ENCODE peak calls at places on chromosomes 1 and 21, in ten cellular contexts. U, A, T, N, Q, L, E, J, R and G are unnamed samples.

GRCh38 chr1:183461350-183461749 is 10.9 kb upstream of the SMG7 start:
- DNase-seq in U (no peak), A (peak), T (no peak), N (peak), Q (no peak), L (no peak), E (no peak), J (no peak), R (peak), G (peak)

GRCh38 chr1:197314672-197315071 is 46.6 kb downstream of the CRB1 start:
- DNase-seq in U (no peak), A (no peak), T (no peak), N (no peak), Q (no peak), L (no peak), E (no peak), J (no peak), R (no peak), G (no peak)

GRCh38 chr1:228463559-228464455 is 23.4 kb upstream of the RNF187 start:
- DNase-seq in U (peak), A (peak), T (no peak), N (peak), Q (no peak), L (peak), E (no peak), J (no peak), R (no peak), G (peak)

GRCh38 chr1:112529301-112529700 is 20.5 kb downstream of the WNT2B start:
- DNase-seq in U (no peak), A (no peak), T (no peak), N (peak), Q (no peak), L (no peak), E (peak), J (no peak), R (no peak), G (no peak)

GRCh38 chr21:44800103-44800502 is 1.5 kb downstream of the UBE2G2 start:
- DNase-seq in U (no peak), A (peak), T (no peak), N (peak), Q (no peak), L (no peak), E (peak), J (peak), R (no peak), G (peak)

GRCh38 chr1:43073490-43074230 is 98.4 kb downstream of the EBNA1BP2 start:
- DNase-seq in U (peak), A (peak), T (peak), N (peak), Q (peak), L (peak), E (peak), J (peak), R (peak), G (peak)

GRCh38 chr1:238005116-238005515 is 114.4 kb upstream of the ZP4 start:
- DNase-seq in U (no peak), A (no peak), T (no peak), N (no peak), Q (no peak), L (no peak), E (no peak), J (no peak), R (no peak), G (no peak)

GRCh38 chr1:93567255-93567918 is 114.2 kb downstream of the BCAR3 start:
- DNase-seq in U (no peak), A (peak), T (no peak), N (peak), Q (no peak), L (no peak), E (peak), J (no peak), R (no peak), G (peak)

GRCh38 chr1:155759966-155760630 is 71.2 kb downstream of the DAP3 start:
- DNase-seq in U (no peak), A (no peak), T (no peak), N (no peak), Q (no peak), L (no peak), E (peak), J (no peak), R (no peak), G (peak)

GRCh38 chr21:29873908-29874307 is 65.9 kb downstream of the GRIK1 start:
- DNase-seq in U (no peak), A (no peak), T (no peak), N (no peak), Q (no peak), L (no peak), E (no peak), J (no peak), R (no peak), G (no peak)

GRCh38 chr1:70315782-70316181 is 38.7 kb downstream of the ANKRD13C start:
- DNase-seq in U (no peak), A (no peak), T (no peak), N (no peak), Q (no peak), L (no peak), E (no peak), J (no peak), R (no peak), G (no peak)

GRCh38 chr1:26771643-26772321 is 16.0 kb upstream of the PIGV start:
- DNase-seq in U (peak), A (peak), T (no peak), N (peak), Q (no peak), L (no peak), E (peak), J (no peak), R (no peak), G (peak)

GRCh38 chr21:44878053-44878982 is 4.8 kb upstream of the PTTG1IP start:
- DNase-seq in U (no peak), A (peak), T (no peak), N (no peak), Q (no peak), L (no peak), E (no peak), J (no peak), R (no peak), G (peak)

GRCh38 chr1:169201084-169201619 is 94.7 kb downstream of the ATP1B1 start:
- DNase-seq in U (no peak), A (no peak), T (no peak), N (peak), Q (no peak), L (no peak), E (peak), J (no peak), R (no peak), G (no peak)

GRCh38 chr1:241612533-241613505 is 27.4 kb downstream of the CHML start:
- DNase-seq in U (no peak), A (peak), T (no peak), N (peak), Q (no peak), L (no peak), E (peak), J (no peak), R (no peak), G (peak)

GRCh38 chr1:67053535-67053784 is 488 bp downstream of the SLC35D1 start:
- DNase-seq in U (no peak), A (peak), T (no peak), N (peak), Q (no peak), L (peak), E (no peak), J (peak), R (peak), G (no peak)

GRCh38 chr1:230744382-230744781 is 2.8 kb upstream of the CAPN9 start:
- DNase-seq in U (no peak), A (no peak), T (no peak), N (peak), Q (no peak), L (no peak), E (peak), J (no peak), R (no peak), G (peak)

GRCh38 chr1:52727114-52727586 is 897 bp downstream of the ZYG11B start:
- DNase-seq in U (peak), A (no peak), T (no peak), N (peak), Q (no peak), L (no peak), E (no peak), J (peak), R (no peak), G (peak)

GRCh38 chr1:155463865-155464264 is 98.7 kb downstream of the ASH1L start:
- DNase-seq in U (no peak), A (peak), T (no peak), N (peak), Q (no peak), L (no peak), E (peak), J (no peak), R (no peak), G (peak)

GRCh38 chr21:37412603-37413360 is 46.2 kb downstream of the DYRK1A start:
- DNase-seq in U (no peak), A (no peak), T (no peak), N (peak), Q (no peak), L (no peak), E (peak), J (no peak), R (no peak), G (no peak)

GRCh38 chr21:46516068-46516467 is 57.4 kb downstream of the DIP2A start:
- DNase-seq in U (no peak), A (no peak), T (no peak), N (no peak), Q (no peak), L (no peak), E (no peak), J (no peak), R (no peak), G (no peak)

GRCh38 chr1:92424376-92424775 is 62.3 kb downstream of the GFI1 start:
- DNase-seq in U (no peak), A (no peak), T (no peak), N (no peak), Q (no peak), L (no peak), E (no peak), J (no peak), R (no peak), G (no peak)

GRCh38 chr1:165871311-165872067 is 44.1 kb downstream of the UCK2 start:
- DNase-seq in U (peak), A (peak), T (no peak), N (peak), Q (peak), L (no peak), E (peak), J (no peak), R (peak), G (peak)

GRCh38 chr1:71296551-71296950 is 215.7 kb upstream of the ZRANB2 start:
- DNase-seq in U (no peak), A (no peak), T (no peak), N (no peak), Q (no peak), L (no peak), E (peak), J (no peak), R (no peak), G (peak)

GRCh38 chr1:91770675-91771074 is 115.3 kb downstream of the TGFBR3 start:
- DNase-seq in U (no peak), A (no peak), T (no peak), N (no peak), Q (no peak), L (no peak), E (no peak), J (no peak), R (no peak), G (no peak)

GRCh38 chr1:155989242-155989991 is 11.1 kb upstream of the ARHGEF2 start:
- DNase-seq in U (peak), A (peak), T (peak), N (peak), Q (peak), L (peak), E (peak), J (peak), R (peak), G (peak)

GRCh38 chr1:178094752-178095645 is 1.1 kb downstream of the RASAL2 start:
- DNase-seq in U (no peak), A (no peak), T (no peak), N (peak), Q (no peak), L (no peak), E (peak), J (no peak), R (no peak), G (peak)

GRCh38 chr21:27813750-27814149 is 846.9 kb upstream of the ADAMTS5 start:
- DNase-seq in U (no peak), A (no peak), T (no peak), N (peak), Q (no peak), L (peak), E (no peak), J (no peak), R (peak), G (no peak)

GRCh38 chr1:157678721-157679120 is 21.8 kb downstream of the FCRL3 start:
- DNase-seq in U (no peak), A (no peak), T (no peak), N (no peak), Q (no peak), L (no peak), E (no peak), J (no peak), R (no peak), G (peak)

GRCh38 chr1:17825273-17826164 is 70.4 kb downstream of the ACTL8 start:
- DNase-seq in U (no peak), A (no peak), T (no peak), N (no peak), Q (no peak), L (no peak), E (no peak), J (no peak), R (no peak), G (no peak)

GRCh38 chr21:37877171-37877570 is 39.1 kb downstream of the KCNJ6 start:
- DNase-seq in U (no peak), A (no peak), T (no peak), N (peak), Q (no peak), L (no peak), E (peak), J (no peak), R (no peak), G (peak)

GRCh38 chr21:10272216-10272615 is 249.2 kb upstream of the TPTE start:
- DNase-seq in U (no peak), A (no peak), T (no peak), N (no peak), Q (no peak), L (no peak), E (no peak), J (no peak), R (no peak), G (no peak)

GRCh38 chr1:200379431-200379755 is 30.4 kb downstream of the ZNF281 start:
- DNase-seq in U (no peak), A (peak), T (no peak), N (peak), Q (no peak), L (no peak), E (peak), J (no peak), R (no peak), G (peak)

DNA sequence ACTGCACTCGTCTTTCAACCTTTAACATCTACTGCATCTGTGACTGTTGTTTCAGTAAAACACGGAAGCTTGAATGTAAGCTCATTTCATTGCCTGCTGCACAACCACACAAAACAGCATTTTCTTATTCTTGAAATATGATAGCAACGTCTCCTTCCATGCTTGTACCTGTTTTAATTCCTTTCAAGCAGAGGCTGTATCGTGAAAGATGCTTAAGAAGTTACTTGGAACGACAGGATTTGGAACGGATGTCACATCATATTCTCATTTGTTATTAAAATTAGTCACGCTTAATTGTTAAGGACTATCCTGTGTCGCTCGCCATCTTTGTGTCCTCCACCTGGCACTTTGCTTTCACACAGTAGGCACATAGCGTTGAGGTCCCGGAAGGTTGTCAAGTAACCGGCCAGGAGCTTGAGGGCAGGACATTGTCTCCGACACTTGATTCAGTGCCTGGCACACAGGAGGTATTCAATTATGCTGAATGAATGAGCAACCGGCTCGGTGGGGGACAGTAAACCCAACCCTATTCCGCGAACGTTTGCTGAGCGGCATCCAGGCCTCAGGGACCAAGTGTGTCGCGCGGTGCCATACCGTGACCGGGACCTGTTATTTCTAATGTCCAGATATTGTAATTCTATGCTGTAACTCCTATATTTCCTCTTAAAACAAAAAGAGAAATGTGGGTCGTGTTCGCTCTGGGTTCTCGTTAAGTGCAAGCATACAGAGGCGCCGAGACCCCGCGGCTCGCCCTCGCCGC is 500 bp upstream of the SH3GLB1 start:
- DNase-seq in U (peak), A (no peak), T (peak), N (peak), Q (no peak), L (peak), E (peak), J (no peak), R (no peak), G (peak)
- TF ChIP-seq CTCF in U (no peak), A (no peak), T (no peak), N (no peak), Q (no peak), L (no peak), E (no peak), J (no peak), R (no peak), G (no peak)

GRCh38 chr1:153356392-153357075 is 1.1 kb upstream of the S100A9 start:
- DNase-seq in U (no peak), A (no peak), T (no peak), N (no peak), Q (no peak), L (no peak), E (no peak), J (no peak), R (no peak), G (no peak)

GRCh38 chr1:153353226-153353947 is 4.3 kb upstream of the S100A9 start:
- DNase-seq in U (peak), A (peak), T (no peak), N (no peak), Q (no peak), L (no peak), E (peak), J (peak), R (no peak), G (peak)

GRCh38 chr1:153354515-153355193 is 3.0 kb upstream of the S100A9 start:
- DNase-seq in U (no peak), A (no peak), T (no peak), N (no peak), Q (no peak), L (no peak), E (no peak), J (no peak), R (no peak), G (no peak)

GRCh38 chr1:153357076-153357852 is 390 bp upstream of the S100A9 start:
- DNase-seq in U (no peak), A (no peak), T (no peak), N (no peak), Q (no peak), L (peak), E (no peak), J (no peak), R (peak), G (peak)

DNA sequence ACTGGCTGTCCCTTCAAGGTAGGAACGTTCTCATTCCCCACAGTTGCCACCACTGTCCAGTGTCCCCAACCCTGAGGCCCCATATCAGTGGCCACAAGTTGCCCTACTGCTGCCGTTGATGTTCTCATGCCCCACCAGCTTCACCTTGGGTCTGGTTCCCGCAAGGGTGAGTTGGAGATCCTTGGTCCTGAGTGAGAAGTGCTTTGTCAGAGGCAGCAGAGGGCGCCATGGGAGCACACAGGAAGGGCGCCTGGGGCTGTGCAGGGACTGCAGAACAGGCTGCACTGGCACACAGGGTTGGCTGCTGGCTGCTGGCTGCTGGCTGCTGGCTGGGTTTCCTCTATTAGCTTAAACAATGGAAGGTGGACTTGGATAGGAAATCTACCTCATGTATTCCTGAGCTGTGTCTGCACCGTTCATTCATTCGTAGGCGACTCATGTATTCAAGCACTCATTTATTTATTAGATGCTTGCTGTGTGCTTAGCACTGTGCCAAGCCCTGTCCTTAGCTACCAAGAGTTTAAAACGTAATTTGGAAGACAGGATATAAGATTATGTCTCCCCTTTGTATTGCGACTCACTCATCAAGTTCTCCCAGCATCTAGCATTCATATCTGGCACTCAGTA is 2.1 kb upstream of the S100A9 start:
- DNase-seq in U (peak), A (peak), T (no peak), N (peak), Q (no peak), L (no peak), E (peak), J (peak), R (no peak), G (peak)
- TF ChIP-seq CTCF in U (peak), A (peak), T (no peak), N (peak), Q (no peak), L (no peak), E (peak), J (peak), R (peak), G (peak)

GRCh38 chr1:13890766-13891165 is 190.8 kb downstream of the PRDM2 start:
- DNase-seq in U (no peak), A (no peak), T (no peak), N (no peak), Q (no peak), L (no peak), E (no peak), J (no peak), R (no peak), G (no peak)
- TF ChIP-seq CTCF in U (no peak), A (no peak), T (no peak), N (no peak), Q (no peak), L (no peak), E (no peak), J (no peak), R (no peak), G (no peak)

GRCh38 chr1:38129473-38129872 is 82.9 kb upstream of the POU3F1 start:
- DNase-seq in U (no peak), A (no peak), T (no peak), N (no peak), Q (no peak), L (peak), E (no peak), J (no peak), R (no peak), G (no peak)
- TF ChIP-seq CTCF in U (no peak), A (no peak), T (no peak), N (no peak), Q (no peak), L (no peak), E (no peak), J (no peak), R (no peak), G (no peak)

DNA sequence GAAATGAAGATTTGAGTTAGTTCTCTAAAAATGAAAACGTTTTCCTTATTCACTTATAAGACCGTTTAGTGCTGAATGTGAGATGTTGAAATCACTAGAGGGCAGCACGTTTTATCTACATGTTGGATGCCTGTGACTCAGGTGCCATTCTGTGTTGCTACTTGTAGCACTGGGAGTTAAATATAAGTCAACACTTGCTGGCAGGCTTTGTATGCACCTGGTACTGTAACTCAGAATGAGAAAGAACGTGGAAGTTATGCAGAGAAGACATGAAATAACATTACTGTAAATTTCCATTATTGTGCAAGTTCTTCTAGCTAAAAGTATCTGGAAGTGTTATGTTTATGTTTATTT is 45.9 kb downstream of the MIGA1 start:
- DNase-seq in U (peak), A (peak), T (no peak), N (peak), Q (no peak), L (no peak), E (peak), J (peak), R (peak), G (peak)
- TF ChIP-seq CTCF in U (no peak), A (peak), T (no peak), N (peak), Q (no peak), L (no peak), E (no peak), J (peak), R (peak), G (peak)

GRCh38 chr1:53878492-53879105 is 11.0 kb downstream of the YIPF1 start:
- DNase-seq in U (peak), A (peak), T (no peak), N (peak), Q (no peak), L (no peak), E (peak), J (peak), R (no peak), G (peak)
- TF ChIP-seq CTCF in U (peak), A (peak), T (no peak), N (peak), Q (no peak), L (peak), E (peak), J (peak), R (peak), G (peak)